ENCODE peak calls at places on chromosome 18, in eight cellular contexts. C is AG20443; R is T follicular helper cell; M is frontal cortex; X is activated CD8-positive, alpha-beta memory T cell treated with anti-CD3 and anti-CD28 coated beads, Interleukin-2, amount 50 U/mL, for 48 hours; U is psoas muscle; H is NCI-H1436; A is stimulated activated CD4-positive, alpha-beta T cell treated with anti-CD3 and anti-CD28 coated beads, Interleukin-1b, Interleukin-23, amount 100 ng/mL, for 24 hours. E is an unnamed sample.

GRCh38 chr18:48949051-48949605 is 1.6 kb downstream of the SMAD7 start:
- DNase-seq in X (peak; percentile 69), R (no peak), H (no peak), C (no peak), U (no peak), A (no peak), M (no peak), E (no peak)

GRCh38 chr18:48563027-48563426 is 24.2 kb downstream of the CTIF start:
- DNase-seq in R (no peak), M (no peak), U (no peak), C (peak; percentile 46), X (no peak), A (no peak), H (no peak), E (no peak)

GRCh38 chr18:48300463-48300961 is 108.7 kb downstream of the ZBTB7C start:
- DNase-seq in M (no peak), H (peak; percentile 34), X (no peak), U (no peak), C (no peak), R (no peak), A (no peak), E (peak; percentile 48)

GRCh38 chr18:39057423-39058057 is 1491.9 kb upstream of the CELF4 start:
- DNase-seq in C (no peak), X (no peak), M (no peak), A (no peak), R (no peak), H (no peak), U (no peak), E (no peak)

GRCh38 chr18:2222270-2223185 is 348.8 kb downstream of the METTL4 start:
- DNase-seq in M (no peak), C (no peak), A (no peak), U (no peak), H (no peak), X (no peak), R (no peak), E (no peak)

GRCh38 chr18:41872206-41872605 is 82.8 kb upstream of the PIK3C3 start:
- DNase-seq in H (no peak), C (no peak), M (no peak), X (no peak), U (no peak), R (no peak), A (no peak), E (no peak)

GRCh38 chr18:9951022-9951859 is 37.4 kb downstream of the VAPA start:
- DNase-seq in R (no peak), H (no peak), U (no peak), C (peak; percentile 64), M (no peak), X (no peak), A (no peak), E (no peak)

GRCh38 chr18:27860701-27861107 is 316.2 kb downstream of the CDH2 start:
- DNase-seq in U (no peak), M (no peak), A (no peak), X (no peak), C (peak; percentile 16), R (no peak), H (no peak), E (peak; percentile 39)

GRCh38 chr18:25016666-25017065 is 335.3 kb downstream of the ZNF521 start:
- DNase-seq in M (no peak), H (no peak), R (no peak), X (no peak), A (no peak), U (no peak), C (no peak), E (no peak)

GRCh38 chr18:68172842-68173549 is 541.9 kb downstream of the TMX3 start:
- DNase-seq in M (no peak), U (no peak), C (no peak), R (no peak), X (no peak), H (no peak), A (no peak), E (no peak)

GRCh38 chr18:13382990-13383821 is 164.6 kb downstream of the LDLRAD4 start:
- DNase-seq in A (no peak), H (no peak), R (no peak), C (no peak), X (peak; percentile 53), U (no peak), M (no peak), E (no peak)

GRCh38 chr18:26468931-26469340 is 79.4 kb downstream of the KCTD1 start:
- DNase-seq in U (no peak), C (no peak), A (no peak), X (peak; percentile 48), R (no peak), H (peak; percentile 75), M (no peak), E (peak; percentile 30)

GRCh38 chr18:26719909-26720308 is 145.6 kb downstream of the AQP4 start:
- DNase-seq in M (no peak), U (no peak), C (no peak), R (no peak), H (no peak), A (no peak), X (no peak), E (no peak)

GRCh38 chr18:37334494-37335125 is 231.0 kb downstream of the CELF4 start:
- DNase-seq in H (no peak), C (peak; percentile 88), A (no peak), R (no peak), X (no peak), U (no peak), M (no peak), E (no peak)

GRCh38 chr18:55314615-55315237 is 273.3 kb downstream of the TCF4 start:
- DNase-seq in H (peak; percentile 72), C (no peak), A (no peak), X (no peak), U (no peak), R (no peak), M (no peak), E (peak; percentile 69)

GRCh38 chr18:58231930-58232329 is 187.9 kb downstream of the NEDD4L start:
- DNase-seq in C (peak; percentile 39), X (no peak), H (no peak), M (no peak), R (no peak), U (no peak), A (no peak), E (no peak)